ENCODE peak calls at places on chromosome 16, in six cellular contexts. P is H9, M is omental fat pad, G is AG09309, I is activated B cell treated with CpG ODN at 0.5 μM for 24 hours, F is PC-3. J is an unnamed sample.

GRCh38 chr16:82924075-82924854 is 297.5 kb downstream of the CDH13 start:
- DNase-seq in G (no peak), F (no peak), I (no peak), M (no peak), P (no peak), J (no peak)

GRCh38 chr16:13997933-13998332 is 73.2 kb upstream of the MRTFB start:
- DNase-seq in I (no peak), G (no peak), M (no peak), F (peak; percentile 27), P (no peak), J (no peak)

GRCh38 chr16:1863681-1864460 is 8.1 kb downstream of the MEIOB start:
- DNase-seq in G (peak; percentile 7), P (no peak), F (peak; percentile 43), M (no peak), I (no peak), J (no peak)

GRCh38 chr16:2804728-2805127 is 6.5 kb downstream of the PRSS41 start:
- DNase-seq in M (no peak), I (no peak), P (no peak), F (no peak), G (no peak), J (no peak)

GRCh38 chr16:879461-879861 is 78.9 kb upstream of the GNG13 start:
- DNase-seq in M (no peak), P (no peak), F (no peak), I (no peak), G (no peak), J (peak; percentile 27)

GRCh38 chr16:51276335-51276734 is 125.3 kb upstream of the SALL1 start:
- DNase-seq in F (no peak), G (no peak), M (no peak), P (no peak), I (no peak), J (no peak)

GRCh38 chr16:52254753-52255152 is 292.2 kb downstream of the TOX3 start:
- DNase-seq in M (no peak), F (no peak), P (no peak), I (no peak), G (no peak), J (no peak)

GRCh38 chr16:188674-189073 is 8.4 kb downstream of the HBQ1 start:
- DNase-seq in M (no peak), P (no peak), I (no peak), G (no peak), F (peak; percentile 9), J (no peak)

GRCh38 chr16:1950047-1950446 is 4.4 kb downstream of the RPL3L start:
- DNase-seq in P (no peak), I (no peak), G (no peak), M (no peak), F (no peak), J (no peak)

GRCh38 chr16:2003827-2004641 is 5.6 kb downstream of the ZNF598 start:
- DNase-seq in P (peak; percentile 97), F (peak; percentile 80), I (peak; percentile 80), M (peak; percentile 77), G (no peak), J (peak; percentile 83)

GRCh38 chr16:22304411-22304810 is 7.2 kb downstream of the POLR3E start:
- DNase-seq in M (no peak), F (no peak), G (no peak), P (no peak), I (no peak), J (no peak)

GRCh38 chr16:27324851-27325301 is 11.1 kb downstream of the IL4R start:
- DNase-seq in P (peak; percentile 82), F (no peak), G (no peak), I (no peak), M (peak; percentile 1), J (no peak)

GRCh38 chr16:81921415-81921814 is 89.9 kb downstream of the SDR42E1 start:
- DNase-seq in G (no peak), I (no peak), M (no peak), F (peak; percentile 4), P (no peak), J (no peak)

GRCh38 chr16:19284207-19284606 is 1.3 kb upstream of the CLEC19A start:
- DNase-seq in M (no peak), G (no peak), P (no peak), F (peak; percentile 93), I (no peak), J (no peak)

DNA sequence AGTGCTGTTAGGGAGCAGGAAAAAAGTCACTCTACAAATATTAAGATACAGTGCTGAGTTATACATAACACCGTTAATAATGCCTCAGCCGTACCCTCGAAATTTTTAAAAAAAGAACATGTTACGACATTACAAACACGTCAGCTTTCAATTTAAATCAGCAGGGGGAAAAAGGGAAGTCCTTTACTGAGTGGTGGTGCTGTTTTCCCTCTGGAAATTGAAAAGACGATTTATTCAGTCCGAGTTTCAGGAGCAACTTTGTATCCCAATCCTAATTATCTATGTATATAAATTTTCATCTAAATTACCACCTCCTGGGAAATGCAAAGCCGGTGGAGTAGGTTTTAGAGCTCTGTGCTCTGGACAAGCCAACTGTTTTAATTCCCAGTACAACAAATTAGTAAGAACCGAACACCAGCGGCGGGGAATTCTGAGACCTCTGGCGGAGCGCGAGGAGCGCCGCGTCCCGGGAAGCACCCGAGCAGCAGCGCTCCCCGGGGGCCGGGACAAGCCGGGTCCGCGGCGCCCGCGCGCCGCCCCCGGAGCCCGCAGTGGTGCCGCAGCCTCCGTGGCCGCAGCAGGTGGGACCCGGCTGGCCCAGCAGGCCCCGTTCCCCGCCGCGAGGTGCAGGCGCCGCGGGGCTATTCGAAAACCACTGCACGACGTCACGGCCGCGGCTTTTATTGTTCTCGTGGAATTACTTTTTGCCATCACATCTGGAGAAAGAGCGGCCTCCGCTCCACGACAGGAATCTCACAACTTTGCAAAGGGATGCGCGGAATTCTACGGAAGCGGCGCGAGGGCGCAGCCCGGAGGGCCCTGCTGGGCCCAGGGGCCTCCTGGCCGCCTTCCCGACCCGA is 1.0 kb downstream of the NETO2 start:
- DNase-seq in I (peak; percentile 44), F (peak; percentile 18), M (no peak), P (peak; percentile 32), G (no peak), J (no peak)
- TF ChIP-seq CTCF in I (no peak), F (no peak), M (no peak), P (no peak), G (no peak), J (no peak)

GRCh38 chr16:85675528-85675927 is 13.2 kb downstream of the GINS2 start:
- DNase-seq in G (no peak), F (no peak), M (no peak), I (no peak), P (no peak), J (no peak)
- TF ChIP-seq CTCF in G (peak; percentile 45), F (peak; percentile 54), M (no peak), I (no peak), P (peak; percentile 66), J (no peak)

GRCh38 chr16:29321585-29321984 is 84.9 kb downstream of the NPIPB11 start:
- DNase-seq in M (no peak), F (no peak), P (no peak), G (no peak), I (no peak), J (no peak)
- TF ChIP-seq CTCF in M (no peak), F (no peak), P (no peak), G (no peak), I (no peak), J (no peak)

GRCh38 chr16:29736112-29736511 is 9.7 kb downstream of the C16orf54 start:
- DNase-seq in M (no peak), P (no peak), I (no peak), G (no peak), F (no peak), J (no peak)
- TF ChIP-seq CTCF in M (no peak), P (peak; percentile 47), I (no peak), G (no peak), F (no peak), J (no peak)

DNA sequence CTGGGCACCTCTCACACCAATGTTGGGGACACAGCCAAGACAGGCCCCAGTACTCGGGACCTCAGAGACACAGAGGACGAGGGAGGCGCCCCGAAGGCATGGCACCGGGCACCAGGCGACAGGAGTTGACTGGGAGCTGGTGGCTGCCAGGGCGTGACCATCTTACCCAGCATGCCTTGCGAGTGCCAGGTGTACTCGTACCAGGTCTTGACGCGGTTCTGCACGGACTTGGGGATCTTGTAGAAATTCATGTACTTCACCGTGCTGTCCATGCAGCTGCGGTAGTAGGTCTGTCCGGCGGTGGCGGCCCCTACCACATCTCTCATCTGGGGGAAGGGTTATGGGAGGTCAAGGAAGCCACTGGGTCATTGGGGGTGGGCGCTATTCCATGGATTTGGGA is 67.3 kb downstream of the CNGB1 start:
- DNase-seq in M (no peak), I (no peak), G (no peak), F (no peak), P (no peak), J (no peak)
- TF ChIP-seq CTCF in M (no peak), I (no peak), G (no peak), F (no peak), P (no peak), J (no peak)

DNA sequence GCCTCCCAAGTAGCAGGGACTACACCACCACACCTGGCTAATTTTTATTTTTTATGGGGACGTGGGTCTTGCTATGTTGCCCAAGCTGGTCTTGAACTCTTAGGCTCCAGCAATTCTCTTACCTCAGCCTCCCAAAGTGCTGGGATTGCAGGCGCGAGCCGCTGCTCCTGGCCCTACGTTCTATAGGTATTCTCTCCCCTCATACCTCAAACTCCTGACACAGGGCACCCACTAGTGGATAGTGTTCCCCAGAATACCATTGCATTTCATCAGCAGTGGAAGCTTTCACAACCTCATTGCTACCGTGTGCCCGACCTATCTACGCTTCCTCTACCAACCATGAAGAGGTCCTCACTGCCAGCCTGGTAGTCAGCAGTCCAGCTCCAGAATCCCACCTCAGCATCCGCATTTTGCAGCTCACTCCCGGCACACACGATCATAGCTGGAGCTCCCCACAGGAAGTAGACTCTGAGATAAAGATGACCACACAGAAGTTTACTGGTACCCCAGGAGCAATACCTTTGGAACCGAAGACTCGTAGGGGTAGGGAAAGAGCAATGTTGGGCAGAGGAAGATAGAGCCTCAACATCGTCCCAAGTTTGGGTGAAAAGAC is 9.3 kb downstream of the CTRB2 start:
- DNase-seq in P (no peak), F (no peak), M (no peak), G (no peak), I (no peak), J (no peak)
- TF ChIP-seq CTCF in P (no peak), F (no peak), M (no peak), G (no peak), I (no peak), J (no peak)

DNA sequence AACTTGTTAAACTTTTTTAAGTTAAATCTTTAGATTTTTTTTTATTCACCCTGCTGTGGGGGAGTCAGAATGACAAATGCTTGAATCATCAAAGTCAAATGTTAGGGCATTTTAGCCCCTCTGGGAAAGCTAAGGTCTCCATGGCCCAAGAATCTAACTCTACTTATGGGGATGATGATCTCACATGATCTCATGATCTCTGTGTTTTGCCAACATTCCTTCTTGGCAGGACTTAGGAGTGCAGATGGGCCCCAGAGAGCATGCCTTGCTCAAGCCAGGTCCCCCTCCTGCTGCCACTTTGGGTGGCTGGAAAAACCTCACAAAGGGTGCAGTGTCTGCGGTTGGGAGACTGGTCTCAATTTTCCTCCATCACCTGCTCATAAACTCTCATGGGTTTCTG is 108.6 kb downstream of the PRKCB start:
- DNase-seq in F (no peak), I (no peak), P (no peak), G (no peak), M (no peak), J (no peak)
- TF ChIP-seq CTCF in F (no peak), I (no peak), P (no peak), G (no peak), M (no peak), J (no peak)

GRCh38 chr16:10942352-10943297 is at the start of gene DEXI:
- DNase-seq in P (peak; percentile 91), I (peak; percentile 94), F (peak; percentile 90), G (no peak), M (peak; percentile 74), J (peak; percentile 91)
- TF ChIP-seq CTCF in P (no peak), I (no peak), F (no peak), G (no peak), M (no peak), J (peak; percentile 82)

J was measured in mesothelial cell of epicardium.